ENCODE peak calls at places on chromosomes 11 and 22, in ten cellular contexts. R, I, K, M, V, J, Z, E, P and D are unnamed samples.

GRCh38 chr11:57781529-57781943 is 19.9 kb downstream of the CTNND1 start:
- DNase-seq in V (no peak), E (no peak), R (peak; percentile 73), J (no peak), I (no peak), M (no peak), K (no peak), Z (no peak), P (no peak), D (no peak)

GRCh38 chr11:130407978-130408377 is 20.4 kb downstream of the ADAMTS8 start:
- DNase-seq in Z (no peak), I (no peak), P (peak; percentile 65), E (peak; percentile 91), K (no peak), R (no peak), J (no peak), V (no peak), M (peak; percentile 94), D (no peak)

GRCh38 chr11:130131957-130132850 is 27.4 kb upstream of the ST14 start:
- DNase-seq in K (no peak), J (no peak), E (peak; percentile 65), Z (peak; percentile 47), I (peak; percentile 72), M (peak; percentile 62), R (peak; percentile 60), V (peak; percentile 16), P (no peak), D (peak; percentile 41)

GRCh38 chr22:17569971-17570511 is 6.7 kb downstream of the SLC25A18 start:
- DNase-seq in E (peak; percentile 65), J (no peak), R (no peak), V (no peak), I (no peak), M (peak; percentile 63), K (peak; percentile 42), P (no peak), Z (no peak), D (peak; percentile 34)

GRCh38 chr22:50326959-50327710 is at the start of gene DENND6B:
- DNase-seq in R (peak; percentile 81), E (peak; percentile 70), P (peak; percentile 95), I (peak; percentile 81), J (no peak), M (peak; percentile 82), V (peak; percentile 24), Z (no peak), K (peak; percentile 77), D (peak; percentile 77)

GRCh38 chr22:42316988-42317387 is 46.5 kb upstream of the TCF20 start:
- DNase-seq in Z (no peak), I (no peak), V (no peak), M (peak; percentile 11), R (no peak), K (peak; percentile 83), P (no peak), E (peak; percentile 56), J (no peak), D (no peak)

GRCh38 chr11:82765466-82766034 is 31.9 kb upstream of the FAM181B start:
- DNase-seq in M (no peak), Z (no peak), V (no peak), I (no peak), P (peak; percentile 48), K (no peak), E (no peak), J (no peak), R (no peak), D (no peak)

GRCh38 chr11:135069884-135070283 is 657.8 kb upstream of the B3GAT1 start:
- DNase-seq in K (no peak), E (peak; percentile 65), Z (no peak), J (no peak), P (no peak), V (no peak), R (no peak), M (no peak), I (no peak), D (no peak)

GRCh38 chr11:74927496-74927895 is 21.4 kb downstream of the XRRA1 start:
- DNase-seq in Z (no peak), R (no peak), P (no peak), M (no peak), V (no peak), K (no peak), J (no peak), E (no peak), I (no peak), D (no peak)

GRCh38 chr11:110490886-110491285 is 61.1 kb downstream of the FDX1 start:
- DNase-seq in Z (no peak), K (no peak), M (peak; percentile 71), J (no peak), E (peak; percentile 71), P (no peak), R (no peak), V (no peak), I (no peak), D (no peak)